ENCODE peak calls at places on chromosomes 3 and 15, in four cellular contexts. E is mammary epithelial cell, Q is adrenal gland, V is neural progenitor cell. R is an unnamed sample.

GRCh38 chr3:212432-212831 is 15.9 kb downstream of the CHL1 start:
- DNase-seq in E (no peak), Q (no peak), V (no peak), R (no peak)

GRCh38 chr3:56251343-56251945 is 216.8 kb downstream of the ERC2 start:
- DNase-seq in E (peak), Q (peak), V (peak), R (peak)

GRCh38 chr15:25882466-25882865 is 19.3 kb upstream of the ATP10A start:
- DNase-seq in E (no peak), Q (no peak), V (no peak), R (no peak)

GRCh38 chr3:159001711-159002110 is 199.9 kb downstream of the MFSD1 start:
- DNase-seq in E (peak), Q (no peak), V (no peak), R (no peak)

GRCh38 chr3:174882789-174883188 is 23.7 kb downstream of the NAALADL2 start:
- DNase-seq in E (no peak), Q (no peak), V (no peak), R (no peak)

GRCh38 chr15:101567089-101567488 is 77.6 kb upstream of the PCSK6 start:
- DNase-seq in E (no peak), Q (no peak), V (no peak), R (no peak)

GRCh38 chr3:184578218-184578617 is 16.6 kb downstream of the EPHB3 start:
- DNase-seq in E (no peak), Q (no peak), V (no peak), R (no peak)

GRCh38 chr15:69403611-69404010 is 10.5 kb upstream of the KIF23 start:
- DNase-seq in E (peak), Q (no peak), V (no peak), R (no peak)

GRCh38 chr3:115827494-115827893 is 204.2 kb downstream of the GAP43 start:
- DNase-seq in E (no peak), Q (no peak), V (no peak), R (no peak)

GRCh38 chr3:46665763-46666470 is 27.6 kb downstream of the ALS2CL start:
- DNase-seq in E (no peak), Q (peak), V (no peak), R (no peak)

GRCh38 chr15:58981808-58982475 is 5.5 kb upstream of the RNF111 start:
- DNase-seq in E (no peak), Q (no peak), V (no peak), R (no peak)

GRCh38 chr15:58987501-58988010 is at the start of gene RNF111:
- DNase-seq in E (peak), Q (peak), V (peak), R (peak)

GRCh38 chr15:58985443-58985842 is 2.0 kb upstream of the RNF111 start:
- DNase-seq in E (no peak), Q (peak), V (peak), R (peak)

GRCh38 chr15:58988011-58988785 is 735 bp downstream of the RNF111 start:
- DNase-seq in E (peak), Q (peak), V (peak), R (peak)

GRCh38 chr15:58987036-58987435 is 427 bp upstream of the RNF111 start:
- DNase-seq in E (no peak), Q (no peak), V (no peak), R (no peak)
- H3K4me3 ChIP-seq in E (peak), Q (peak), V (peak), R (peak)

DNA sequence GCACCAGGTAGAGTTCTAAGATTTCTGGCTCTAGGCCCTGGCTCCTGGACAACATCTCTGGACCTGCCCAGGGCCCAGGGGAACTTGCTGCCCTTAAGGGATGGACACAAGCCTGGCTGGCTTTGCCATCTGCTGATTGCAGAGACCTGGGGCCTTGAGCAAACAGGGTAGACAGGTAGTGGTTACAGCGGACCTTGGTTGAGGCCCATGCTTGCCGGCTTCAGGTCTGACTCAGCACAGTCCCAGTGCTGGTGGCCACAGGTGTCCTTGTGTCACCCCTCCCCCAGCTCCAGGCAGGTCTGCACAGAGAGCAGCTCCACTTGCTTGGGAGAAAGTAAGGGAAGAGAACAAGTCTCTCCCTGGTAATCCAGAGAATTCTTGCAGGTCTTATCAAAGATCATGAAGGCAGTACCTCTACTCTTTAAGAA is 15.9 kb upstream of the ACTL6A start:
- DNase-seq in E (peak), Q (no peak), V (no peak), R (no peak)
- H3K4me3 ChIP-seq in E (no peak), Q (no peak), V (no peak), R (no peak)

DNA sequence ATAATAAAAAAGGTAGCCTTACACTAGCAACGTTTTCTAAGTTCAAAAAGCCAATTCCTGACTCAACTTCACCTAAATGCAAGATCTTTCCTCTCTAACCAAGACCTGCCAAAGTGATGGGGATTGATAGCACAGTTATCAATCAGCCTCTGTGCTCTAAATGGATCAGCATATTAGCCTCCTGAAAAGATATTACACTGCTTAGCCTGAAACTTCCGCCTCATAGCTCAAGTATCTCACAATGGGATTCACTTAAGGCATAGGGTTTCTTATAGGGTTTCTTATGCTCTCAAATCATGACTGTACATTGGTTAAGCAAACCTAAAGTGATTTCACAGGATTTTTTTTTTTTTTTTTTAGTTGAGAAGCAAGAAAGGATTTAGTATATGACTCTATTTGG is 439 bp upstream of the SLC9A9 start:
- DNase-seq in E (no peak), Q (no peak), V (no peak), R (no peak)
- H3K4me3 ChIP-seq in E (peak), Q (no peak), V (no peak), R (peak)

GRCh38 chr15:65068436-65068835 is 645 bp upstream of the RASL12 start:
- DNase-seq in E (no peak), Q (no peak), V (no peak), R (no peak)
- H3K4me3 ChIP-seq in E (no peak), Q (no peak), V (peak), R (no peak)

GRCh38 chr3:51106242-51106876 is 278.7 kb upstream of the MANF start:
- DNase-seq in E (no peak), Q (no peak), V (no peak), R (no peak)
- H3K4me3 ChIP-seq in E (no peak), Q (no peak), V (no peak), R (no peak)

R was measured in transverse colon.